ENCODE peak calls at places on chromosomes 1 and 21, in six cellular contexts. One of them, this sample, is unnamed.

GRCh38 chr1:24771574-24771973 is 26.3 kb downstream of the CLIC4 start:
- DNase-seq in H9: no peak
- DNase-seq in IMR-90: no peak
- DNase-seq in mesenchymal stem cell: no peak
- DNase-seq in neuronal stem cell: no peak
- DNase-seq in mesendoderm: no peak
- DNase-seq in this sample: no peak

GRCh38 chr1:22660716-22661241 is 7.7 kb downstream of the C1QB start:
- DNase-seq in H9: no peak
- DNase-seq in IMR-90: no peak
- DNase-seq in mesenchymal stem cell: no peak
- DNase-seq in neuronal stem cell: no peak
- DNase-seq in mesendoderm: no peak
- DNase-seq in this sample: no peak

GRCh38 chr1:76336951-76337371 is 262.4 kb downstream of the ST6GALNAC3 start:
- DNase-seq in H9: peak
- DNase-seq in IMR-90: peak
- DNase-seq in mesenchymal stem cell: peak
- DNase-seq in neuronal stem cell: no peak
- DNase-seq in mesendoderm: peak
- DNase-seq in this sample: no peak

GRCh38 chr1:11502516-11502915 is 23.6 kb downstream of the DISP3 start:
- DNase-seq in H9: no peak
- DNase-seq in IMR-90: no peak
- DNase-seq in mesenchymal stem cell: no peak
- DNase-seq in neuronal stem cell: no peak
- DNase-seq in mesendoderm: no peak
- DNase-seq in this sample: no peak

GRCh38 chr1:8660455-8660854 is 157.0 kb downstream of the RERE start:
- DNase-seq in H9: peak
- DNase-seq in IMR-90: peak
- DNase-seq in mesenchymal stem cell: peak
- DNase-seq in neuronal stem cell: no peak
- DNase-seq in mesendoderm: no peak
- DNase-seq in this sample: peak

GRCh38 chr1:94044290-94044790 is 76.6 kb downstream of the ABCA4 start:
- DNase-seq in H9: no peak
- DNase-seq in IMR-90: no peak
- DNase-seq in mesenchymal stem cell: no peak
- DNase-seq in neuronal stem cell: no peak
- DNase-seq in mesendoderm: peak
- DNase-seq in this sample: no peak

GRCh38 chr1:83905315-83905907 is 93.5 kb downstream of the TTLL7 start:
- DNase-seq in H9: no peak
- DNase-seq in IMR-90: peak
- DNase-seq in mesenchymal stem cell: no peak
- DNase-seq in neuronal stem cell: no peak
- DNase-seq in mesendoderm: no peak
- DNase-seq in this sample: no peak

GRCh38 chr1:109873278-109874175 is 37.1 kb upstream of the CSF1 start:
- DNase-seq in H9: no peak
- DNase-seq in IMR-90: peak
- DNase-seq in mesenchymal stem cell: peak
- DNase-seq in neuronal stem cell: no peak
- DNase-seq in mesendoderm: peak
- DNase-seq in this sample: no peak

DNA sequence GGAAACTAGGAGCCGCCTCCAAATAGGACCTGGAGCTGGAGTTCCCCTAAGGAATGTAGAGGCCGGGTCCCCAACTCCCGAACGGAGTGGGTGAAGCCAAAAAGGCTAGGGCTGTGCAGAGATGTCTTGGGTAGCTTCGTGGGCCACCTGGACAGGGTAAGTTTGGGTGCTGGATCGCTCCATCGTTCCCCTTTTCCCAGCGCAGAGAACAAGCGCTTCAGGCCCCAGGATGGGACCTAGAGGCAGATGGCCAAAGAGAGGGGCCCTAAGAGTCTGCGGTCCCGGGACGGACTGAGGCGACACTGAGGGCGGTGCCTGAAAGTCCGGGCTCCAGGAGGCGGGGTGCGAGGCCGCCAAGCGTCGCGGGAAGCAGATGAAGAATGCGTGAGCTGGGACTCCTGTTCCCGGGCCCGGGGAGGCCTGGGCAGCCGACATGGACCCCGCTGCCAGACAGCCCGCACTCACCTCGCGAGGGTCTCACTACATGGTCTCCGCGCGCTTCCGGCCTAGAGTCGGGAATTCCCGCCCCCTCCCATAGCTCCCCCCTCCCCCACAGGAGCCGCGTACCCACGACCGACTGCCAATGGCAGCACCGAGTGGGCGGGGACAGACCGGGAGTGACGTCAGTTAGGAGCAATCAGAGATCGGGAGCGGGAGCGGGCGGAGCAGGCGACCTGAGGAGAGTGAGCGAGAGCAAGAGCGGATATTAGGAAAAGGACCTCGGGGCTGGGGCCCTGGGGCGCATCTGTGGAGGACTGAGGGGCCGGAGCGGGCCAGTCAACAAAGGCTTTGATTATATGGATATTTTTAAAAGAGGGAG is at the start of gene SLC39A1:
- DNase-seq in H9: peak
- DNase-seq in IMR-90: peak
- DNase-seq in mesenchymal stem cell: peak
- DNase-seq in neuronal stem cell: peak
- DNase-seq in mesendoderm: peak
- DNase-seq in this sample: peak
- H2BK120ac ChIP-seq in H9: no peak
- H2BK120ac ChIP-seq in IMR-90: peak
- H2BK120ac ChIP-seq in mesenchymal stem cell: peak
- H2BK120ac ChIP-seq in neuronal stem cell: peak
- H2BK120ac ChIP-seq in mesendoderm: peak
- H2BK120ac ChIP-seq in this sample: peak

GRCh38 chr21:31909772-31910470 is 37.1 kb downstream of the HUNK start:
- DNase-seq in H9: no peak
- DNase-seq in IMR-90: no peak
- DNase-seq in mesenchymal stem cell: no peak
- DNase-seq in neuronal stem cell: no peak
- DNase-seq in mesendoderm: peak
- DNase-seq in this sample: no peak

GRCh38 chr21:31905444-31906400 is 32.9 kb downstream of the HUNK start:
- DNase-seq in H9: no peak
- DNase-seq in IMR-90: peak
- DNase-seq in mesenchymal stem cell: no peak
- DNase-seq in neuronal stem cell: no peak
- DNase-seq in mesendoderm: no peak
- DNase-seq in this sample: no peak

GRCh38 chr21:31911138-31911907 is 38.5 kb downstream of the HUNK start:
- DNase-seq in H9: no peak
- DNase-seq in IMR-90: peak
- DNase-seq in mesenchymal stem cell: peak
- DNase-seq in neuronal stem cell: no peak
- DNase-seq in mesendoderm: peak
- DNase-seq in this sample: peak

GRCh38 chr21:31909153-31909771 is 36.4 kb downstream of the HUNK start:
- DNase-seq in H9: no peak
- DNase-seq in IMR-90: peak
- DNase-seq in mesenchymal stem cell: no peak
- DNase-seq in neuronal stem cell: peak
- DNase-seq in mesendoderm: peak
- DNase-seq in this sample: peak

DNA sequence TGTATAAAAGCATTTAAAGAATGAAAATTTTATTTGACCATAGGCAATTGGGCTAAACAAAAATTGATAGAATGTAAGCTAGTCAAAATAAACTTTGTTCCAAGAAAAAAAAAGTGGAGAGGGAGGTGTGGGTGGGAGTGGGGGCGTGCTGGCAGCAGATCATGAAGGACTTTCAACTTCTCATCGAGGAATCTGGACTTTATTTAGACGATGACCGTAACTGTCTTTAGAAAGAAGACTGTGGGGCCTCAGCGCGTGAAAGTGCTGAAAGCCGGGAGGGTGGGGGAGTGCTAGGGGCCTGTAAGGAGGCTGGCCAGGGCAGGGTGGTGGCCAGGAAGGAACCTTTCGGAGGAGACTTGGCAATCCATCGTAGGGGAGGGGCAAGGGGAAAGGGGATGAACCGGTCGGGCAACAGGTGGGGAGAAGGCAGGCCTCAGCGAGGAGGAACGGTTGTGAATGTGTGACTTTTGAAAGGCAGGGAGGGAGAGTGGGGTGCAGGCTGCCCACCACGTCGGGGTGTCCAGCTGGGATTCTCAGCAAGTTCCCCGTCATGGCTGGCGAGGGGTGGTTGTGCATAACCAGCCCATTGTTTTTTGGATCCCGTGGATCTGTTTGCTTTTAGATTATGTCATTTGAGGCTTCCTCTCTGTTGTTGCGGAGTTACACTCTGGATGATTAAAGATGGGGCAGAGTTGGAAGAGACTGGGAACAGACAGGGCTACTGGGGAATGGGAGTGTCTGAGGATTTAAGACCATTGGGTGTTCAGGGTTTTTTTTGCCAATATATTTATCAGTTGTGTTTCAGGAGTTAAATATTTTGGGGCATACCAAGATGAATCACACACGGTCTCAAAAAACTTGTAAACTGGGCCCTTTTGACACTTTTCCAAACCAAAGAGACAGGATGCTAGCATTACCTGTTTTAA is 35.5 kb downstream of the HUNK start:
- DNase-seq in H9: peak
- DNase-seq in IMR-90: peak
- DNase-seq in mesenchymal stem cell: no peak
- DNase-seq in neuronal stem cell: no peak
- DNase-seq in mesendoderm: peak
- DNase-seq in this sample: peak
- H2BK120ac ChIP-seq in H9: no peak
- H2BK120ac ChIP-seq in IMR-90: peak
- H2BK120ac ChIP-seq in mesenchymal stem cell: no peak
- H2BK120ac ChIP-seq in neuronal stem cell: no peak
- H2BK120ac ChIP-seq in mesendoderm: no peak
- H2BK120ac ChIP-seq in this sample: no peak

GRCh38 chr21:41582298-41582840 is 74.4 kb upstream of the TMPRSS2 start:
- DNase-seq in H9: no peak
- DNase-seq in IMR-90: no peak
- DNase-seq in mesenchymal stem cell: no peak
- DNase-seq in neuronal stem cell: no peak
- DNase-seq in mesendoderm: no peak
- DNase-seq in this sample: no peak

GRCh38 chr21:41583274-41583790 is 75.4 kb upstream of the TMPRSS2 start:
- DNase-seq in H9: no peak
- DNase-seq in IMR-90: peak
- DNase-seq in mesenchymal stem cell: no peak
- DNase-seq in neuronal stem cell: no peak
- DNase-seq in mesendoderm: no peak
- DNase-seq in this sample: peak

GRCh38 chr21:41581592-41582228 is 73.8 kb upstream of the TMPRSS2 start:
- DNase-seq in H9: no peak
- DNase-seq in IMR-90: no peak
- DNase-seq in mesenchymal stem cell: no peak
- DNase-seq in neuronal stem cell: no peak
- DNase-seq in mesendoderm: no peak
- DNase-seq in this sample: no peak

GRCh38 chr21:41584603-41585176 is 76.7 kb upstream of the TMPRSS2 start:
- DNase-seq in H9: no peak
- DNase-seq in IMR-90: no peak
- DNase-seq in mesenchymal stem cell: no peak
- DNase-seq in neuronal stem cell: no peak
- DNase-seq in mesendoderm: no peak
- DNase-seq in this sample: no peak

GRCh38 chr21:41582866-41583265 is 74.9 kb upstream of the TMPRSS2 start:
- DNase-seq in H9: no peak
- DNase-seq in IMR-90: no peak
- DNase-seq in mesenchymal stem cell: no peak
- DNase-seq in neuronal stem cell: no peak
- DNase-seq in mesendoderm: no peak
- DNase-seq in this sample: no peak
- H2BK120ac ChIP-seq in H9: no peak
- H2BK120ac ChIP-seq in IMR-90: no peak
- H2BK120ac ChIP-seq in mesenchymal stem cell: no peak
- H2BK120ac ChIP-seq in neuronal stem cell: no peak
- H2BK120ac ChIP-seq in mesendoderm: no peak
- H2BK120ac ChIP-seq in this sample: no peak

DNA sequence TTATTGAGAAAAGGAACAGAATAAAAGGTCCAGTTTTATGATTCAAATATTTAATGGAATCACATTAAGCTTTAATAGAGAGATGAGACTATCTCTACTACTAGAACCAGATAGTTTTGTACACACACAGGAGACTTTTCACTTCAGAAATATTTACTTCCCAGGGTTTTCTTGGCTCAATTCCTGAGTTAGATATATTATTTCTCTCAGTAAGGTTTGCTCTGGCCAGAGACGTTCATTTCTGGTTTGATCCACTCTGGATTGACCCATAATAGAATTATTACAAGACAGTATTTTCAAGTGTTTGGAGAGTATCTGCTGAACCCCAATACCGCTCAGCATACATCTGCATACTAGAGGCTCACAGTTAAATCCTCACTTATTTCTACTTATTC is 1.3 kb upstream of the RCOR3 start:
- DNase-seq in H9: no peak
- DNase-seq in IMR-90: peak
- DNase-seq in mesenchymal stem cell: no peak
- DNase-seq in neuronal stem cell: no peak
- DNase-seq in mesendoderm: no peak
- DNase-seq in this sample: no peak
- H2BK120ac ChIP-seq in H9: no peak
- H2BK120ac ChIP-seq in IMR-90: no peak
- H2BK120ac ChIP-seq in mesenchymal stem cell: no peak
- H2BK120ac ChIP-seq in neuronal stem cell: no peak
- H2BK120ac ChIP-seq in mesendoderm: no peak
- H2BK120ac ChIP-seq in this sample: peak

This sample was measured in trophoblast cell.